ENCODE peak calls at places on chromosomes 5 and 9, in ten cellular contexts. M is RWPE1; Y is CD8-positive, alpha-beta T cell; R is gastrocnemius medialis; Q is keratinocyte; E is pancreas; W is A549; C is dorsolateral prefrontal cortex; B is GM23338; Z is uterus. G is an unnamed sample.

GRCh38 chr9:1870915-1871314 is 144.2 kb upstream of the SMARCA2 start:
- DNase-seq in M (no peak), Y (no peak), R (no peak), Q (no peak), E (no peak), W (no peak), C (no peak), B (no peak), Z (no peak), G (no peak)

GRCh38 chr9:138074516-138074915 is 196.9 kb downstream of the CACNA1B start:
- DNase-seq in M (no peak), Y (no peak), R (no peak), Q (no peak), E (no peak), W (no peak), C (no peak), B (no peak), Z (peak), G (no peak)

GRCh38 chr9:15837079-15837679 is 284.3 kb downstream of the CCDC171 start:
- DNase-seq in M (peak), Y (peak), R (no peak), Q (no peak), E (no peak), W (peak), C (no peak), B (peak), Z (no peak), G (peak)

GRCh38 chr5:153490124-153491085 is at the start of gene GRIA1:
- DNase-seq in M (no peak), Y (no peak), R (no peak), Q (no peak), E (no peak), W (no peak), C (peak), B (peak), Z (no peak), G (peak)

GRCh38 chr9:129550199-129550839 is 70.6 kb downstream of the C9orf50 start:
- DNase-seq in M (peak), Y (peak), R (peak), Q (no peak), E (peak), W (peak), C (peak), B (peak), Z (peak), G (peak)

GRCh38 chr5:172769598-172770373 is 1.2 kb downstream of the DUSP1 start:
- DNase-seq in M (peak), Y (peak), R (no peak), Q (no peak), E (no peak), W (no peak), C (no peak), B (peak), Z (peak), G (peak)

GRCh38 chr9:119998614-119999013 is 581.4 kb downstream of the CDK5RAP2 start:
- DNase-seq in M (no peak), Y (no peak), R (no peak), Q (no peak), E (no peak), W (no peak), C (no peak), B (no peak), Z (no peak), G (no peak)

GRCh38 chr9:75041041-75041440 is 12.9 kb upstream of the CARNMT1 start:
- DNase-seq in M (no peak), Y (no peak), R (no peak), Q (no peak), E (no peak), W (no peak), C (no peak), B (no peak), Z (no peak), G (no peak)

GRCh38 chr5:610011-610743 is 2.0 kb upstream of the CEP72 start:
- DNase-seq in M (no peak), Y (no peak), R (no peak), Q (no peak), E (no peak), W (no peak), C (no peak), B (no peak), Z (no peak), G (no peak)

GRCh38 chr5:65190328-65191053 is 291.2 kb downstream of the ADAMTS6 start:
- DNase-seq in M (peak), Y (no peak), R (no peak), Q (peak), E (no peak), W (no peak), C (no peak), B (no peak), Z (no peak), G (no peak)
- H3K27ac ChIP-seq in M (no peak), Y (no peak), R (no peak), Q (peak), E (no peak), W (peak), C (no peak), B (no peak), Z (no peak), G (no peak)

DNA sequence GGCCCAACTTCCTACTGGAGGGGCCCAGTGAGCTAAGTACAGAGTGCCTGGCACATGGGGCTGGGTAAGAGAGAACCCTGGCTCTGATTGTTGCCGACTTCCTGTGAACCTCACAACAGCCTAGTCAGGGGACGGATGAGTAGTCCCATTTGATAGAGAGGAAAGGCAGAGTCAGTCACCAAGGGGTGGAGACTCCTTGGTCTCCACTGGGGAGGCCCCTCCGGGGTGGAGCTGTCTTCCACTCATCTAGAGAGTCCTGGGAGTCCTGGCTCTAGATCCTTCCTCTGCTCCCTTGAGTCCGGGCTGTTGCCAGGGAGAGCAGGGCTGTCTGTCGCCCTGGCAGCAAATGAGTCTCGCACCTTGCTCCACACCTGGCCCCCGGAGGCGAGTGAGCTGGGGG is 8.0 kb downstream of the GRK6 start:
- DNase-seq in M (no peak), Y (no peak), R (no peak), Q (no peak), E (peak), W (no peak), C (no peak), B (no peak), Z (no peak), G (no peak)
- H3K27ac ChIP-seq in M (peak), Y (peak), R (no peak), Q (peak), E (no peak), W (peak), C (no peak), B (no peak), Z (no peak), G (no peak)

GRCh38 chr9:106632621-106633020 is 230.3 kb upstream of the ZNF462 start:
- DNase-seq in M (peak), Y (no peak), R (no peak), Q (peak), E (no peak), W (no peak), C (no peak), B (no peak), Z (no peak), G (peak)
- H3K27ac ChIP-seq in M (no peak), Y (no peak), R (no peak), Q (peak), E (no peak), W (no peak), C (no peak), B (no peak), Z (no peak), G (no peak)

GRCh38 chr5:39076757-39077475 is 2.7 kb upstream of the RICTOR start:
- DNase-seq in M (peak), Y (no peak), R (no peak), Q (no peak), E (no peak), W (peak), C (no peak), B (no peak), Z (no peak), G (no peak)
- H3K27ac ChIP-seq in M (no peak), Y (no peak), R (peak), Q (peak), E (no peak), W (peak), C (peak), B (no peak), Z (peak), G (no peak)

GRCh38 chr9:133877327-133877726 is 114.8 kb downstream of the VAV2 start:
- DNase-seq in M (no peak), Y (no peak), R (no peak), Q (no peak), E (no peak), W (no peak), C (no peak), B (no peak), Z (no peak), G (no peak)

GRCh38 chr9:133874659-133875058 is 117.5 kb downstream of the VAV2 start:
- DNase-seq in M (no peak), Y (no peak), R (no peak), Q (no peak), E (no peak), W (no peak), C (no peak), B (no peak), Z (no peak), G (no peak)

GRCh38 chr9:133875131-133875530 is 117.0 kb downstream of the VAV2 start:
- DNase-seq in M (no peak), Y (no peak), R (no peak), Q (no peak), E (no peak), W (no peak), C (no peak), B (no peak), Z (no peak), G (no peak)

GRCh38 chr9:133876836-133877235 is 115.3 kb downstream of the VAV2 start:
- DNase-seq in M (no peak), Y (no peak), R (no peak), Q (no peak), E (no peak), W (no peak), C (no peak), B (no peak), Z (no peak), G (no peak)

DNA sequence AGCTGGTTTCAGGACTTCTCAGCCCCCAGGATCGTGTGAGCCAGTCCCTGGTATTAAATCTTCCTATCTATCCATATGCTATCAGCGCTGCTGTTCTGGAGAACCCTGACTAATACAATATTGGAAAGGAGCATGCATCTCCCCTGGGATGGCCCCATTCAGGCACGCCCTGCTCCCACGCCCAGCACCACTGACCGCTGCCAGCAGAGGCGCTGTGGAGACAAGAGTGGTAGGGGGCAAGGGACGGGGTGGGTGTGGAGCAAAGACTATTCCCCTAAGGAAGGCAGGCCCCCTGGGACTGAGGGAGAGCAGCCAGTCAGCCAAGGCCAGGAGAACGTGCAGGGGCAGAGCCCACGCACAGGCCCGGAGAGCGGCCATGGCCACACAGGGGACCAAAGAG is 116.0 kb downstream of the VAV2 start:
- DNase-seq in M (no peak), Y (no peak), R (no peak), Q (peak), E (no peak), W (no peak), C (no peak), B (peak), Z (no peak), G (no peak)
- H3K27ac ChIP-seq in M (peak), Y (no peak), R (no peak), Q (peak), E (no peak), W (peak), C (no peak), B (no peak), Z (no peak), G (peak)

GRCh38 chr9:112047538-112048066 is 127.5 kb downstream of the SUSD1 start:
- DNase-seq in M (no peak), Y (no peak), R (no peak), Q (no peak), E (no peak), W (no peak), C (no peak), B (no peak), Z (no peak), G (no peak)

GRCh38 chr9:112049834-112050516 is 125.1 kb downstream of the SUSD1 start:
- DNase-seq in M (no peak), Y (no peak), R (no peak), Q (no peak), E (no peak), W (no peak), C (no peak), B (no peak), Z (no peak), G (no peak)

GRCh38 chr9:112048924-112049785 is 125.9 kb downstream of the SUSD1 start:
- DNase-seq in M (no peak), Y (no peak), R (no peak), Q (no peak), E (no peak), W (no peak), C (no peak), B (no peak), Z (no peak), G (no peak)

GRCh38 chr9:112051812-112052211 is 123.3 kb downstream of the SUSD1 start:
- DNase-seq in M (no peak), Y (no peak), R (no peak), Q (no peak), E (no peak), W (no peak), C (no peak), B (no peak), Z (no peak), G (no peak)

GRCh38 chr9:112050544-112051475 is 124.3 kb downstream of the SUSD1 start:
- DNase-seq in M (peak), Y (no peak), R (no peak), Q (peak), E (no peak), W (no peak), C (no peak), B (no peak), Z (peak), G (peak)
- H3K27ac ChIP-seq in M (peak), Y (no peak), R (peak), Q (peak), E (no peak), W (peak), C (no peak), B (no peak), Z (peak), G (peak)

DNA sequence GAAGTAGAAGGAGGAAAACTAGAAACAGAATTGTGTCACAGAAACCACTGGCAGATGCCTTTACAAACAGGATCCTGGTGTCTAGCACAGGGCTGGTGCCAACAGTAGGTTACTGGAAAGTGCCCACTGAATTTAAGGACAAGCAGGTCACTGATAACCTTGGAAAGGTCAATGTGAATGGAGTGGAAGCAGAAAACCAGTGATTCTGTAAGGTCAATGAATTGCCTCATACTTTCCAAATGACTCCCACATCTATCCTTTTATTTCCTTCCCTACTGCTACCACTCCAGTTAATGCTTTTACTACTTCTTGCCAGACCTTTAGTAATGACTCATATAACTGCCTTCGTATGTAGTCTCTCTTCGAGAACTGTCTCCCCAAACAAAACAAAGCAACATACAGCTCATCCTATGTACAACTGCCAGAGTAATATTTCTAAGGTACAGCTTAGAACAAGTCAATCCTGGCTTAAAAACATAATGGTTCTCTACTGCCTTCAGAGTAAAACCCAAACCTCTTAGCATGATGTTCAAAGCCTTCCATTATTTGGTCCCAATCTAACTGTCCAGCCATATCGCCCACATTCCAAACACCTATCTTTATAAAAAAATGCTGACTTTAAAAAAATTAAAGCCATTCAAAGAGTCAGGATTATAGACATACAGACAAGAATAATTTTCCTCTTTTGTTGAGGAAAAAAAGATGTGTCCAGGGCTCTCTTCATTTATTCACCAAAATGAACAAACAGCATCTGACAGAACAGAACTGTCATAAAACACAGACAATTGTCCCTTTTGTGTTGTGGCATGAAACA is 52.5 kb downstream of the NR3C1 start:
- DNase-seq in M (peak), Y (no peak), R (no peak), Q (peak), E (no peak), W (peak), C (no peak), B (no peak), Z (no peak), G (no peak)
- H3K27ac ChIP-seq in M (no peak), Y (no peak), R (peak), Q (peak), E (no peak), W (peak), C (peak), B (no peak), Z (no peak), G (no peak)

GRCh38 chr5:127216906-127217675 is 73.5 kb upstream of the MEGF10 start:
- DNase-seq in M (no peak), Y (no peak), R (no peak), Q (no peak), E (no peak), W (no peak), C (no peak), B (peak), Z (no peak), G (no peak)
- H3K27ac ChIP-seq in M (no peak), Y (no peak), R (no peak), Q (no peak), E (no peak), W (no peak), C (no peak), B (no peak), Z (no peak), G (no peak)

DNA sequence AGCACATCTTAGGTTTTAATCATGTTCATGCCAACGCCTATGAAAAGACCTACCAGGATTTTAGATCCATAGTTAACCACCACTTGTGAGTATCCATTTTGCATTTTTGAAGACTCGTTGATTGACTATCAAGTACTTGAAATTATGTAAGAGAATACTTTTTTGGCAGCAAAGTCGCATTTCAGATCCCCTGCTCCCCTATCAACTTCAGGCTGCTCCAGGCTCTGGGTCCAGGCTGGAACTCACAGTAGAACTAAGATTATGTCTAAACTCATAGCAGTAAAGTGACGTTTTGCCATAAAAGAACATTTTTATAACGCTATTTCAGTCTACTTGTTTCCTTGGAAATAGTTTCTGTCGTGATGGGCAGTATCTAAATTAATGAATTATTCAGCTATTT is 267.7 kb downstream of the FANCC start:
- DNase-seq in M (peak), Y (no peak), R (no peak), Q (no peak), E (no peak), W (no peak), C (no peak), B (no peak), Z (no peak), G (no peak)
- H3K27ac ChIP-seq in M (no peak), Y (no peak), R (peak), Q (peak), E (peak), W (peak), C (peak), B (no peak), Z (peak), G (peak)

GRCh38 chr5:17225551-17225950 is 8.1 kb downstream of the BASP1 start:
- DNase-seq in M (no peak), Y (no peak), R (no peak), Q (no peak), E (no peak), W (no peak), C (no peak), B (no peak), Z (no peak), G (no peak)

GRCh38 chr5:17224858-17225436 is 7.5 kb downstream of the BASP1 start:
- DNase-seq in M (no peak), Y (no peak), R (no peak), Q (no peak), E (no peak), W (no peak), C (no peak), B (no peak), Z (no peak), G (no peak)

GRCh38 chr5:17221843-17222614 is 4.6 kb downstream of the BASP1 start:
- DNase-seq in M (no peak), Y (no peak), R (no peak), Q (no peak), E (no peak), W (no peak), C (no peak), B (no peak), Z (no peak), G (peak)

GRCh38 chr5:17222679-17223078 is 5.2 kb downstream of the BASP1 start:
- DNase-seq in M (no peak), Y (no peak), R (no peak), Q (no peak), E (no peak), W (no peak), C (no peak), B (peak), Z (no peak), G (no peak)

GRCh38 chr5:17223375-17224185 is 6.1 kb downstream of the BASP1 start:
- DNase-seq in M (no peak), Y (no peak), R (no peak), Q (no peak), E (no peak), W (no peak), C (no peak), B (peak), Z (no peak), G (no peak)
- H3K27ac ChIP-seq in M (no peak), Y (no peak), R (no peak), Q (peak), E (no peak), W (peak), C (no peak), B (peak), Z (no peak), G (no peak)

G was measured in hepatocyte.